ENCODE peak calls at places on chromosomes 13 and 19, in five cellular contexts. G is spleen; L is activated naive CD8-positive, alpha-beta T cell treated with anti-CD3 and anti-CD28 coated beads, Interleukin-2, amount 50 U/mL, for 24 hours; D is iris pigment epithelial cell; Q is NCI-H524 treated with DMSO at 0.1 percent for 48 hours. A is an unnamed sample.

GRCh38 chr13:30354481-30355404 is 47.4 kb upstream of the KATNAL1 start:
- DNase-seq in G (peak; percentile 79), L (no peak), D (no peak), Q (no peak), A (no peak)

GRCh38 chr13:74641586-74641985 is 507.4 kb upstream of the KLF12 start:
- DNase-seq in G (no peak), L (no peak), D (peak; percentile 16), Q (no peak), A (no peak)

GRCh38 chr19:53915000-53915399 is 5.9 kb downstream of the CACNG7 start:
- DNase-seq in G (no peak), L (no peak), D (no peak), Q (no peak), A (no peak)

GRCh38 chr19:14023404-14024235 is 4.3 kb upstream of the RLN3 start:
- DNase-seq in G (peak; percentile 82), L (peak; percentile 40), D (peak; percentile 50), Q (no peak), A (no peak)

GRCh38 chr19:58346961-58347929 is 6.0 kb downstream of the A1BG start:
- DNase-seq in G (peak; percentile 91), L (peak; percentile 77), D (peak; percentile 75), Q (no peak), A (peak; percentile 60)

GRCh38 chr13:24863748-24864540 is 100.0 kb downstream of the RNF17 start:
- DNase-seq in G (no peak), L (no peak), D (no peak), Q (no peak), A (no peak)

GRCh38 chr13:19781526-19781925 is 1.2 kb downstream of the PSPC1 start:
- DNase-seq in G (no peak), L (peak; percentile 13), D (no peak), Q (no peak), A (no peak)

GRCh38 chr19:10920288-10920655 is 8.2 kb downstream of the YIPF2 start:
- DNase-seq in G (no peak), L (no peak), D (no peak), Q (no peak), A (no peak)